ENCODE peak calls at places on chromosomes 4 and X, in nine cellular contexts. Z, B, X, E, Q, W, S, R and N are unnamed samples.

GRCh38 chr4:26813698-26814097 is 46.9 kb upstream of the STIM2 start:
- DNase-seq in R (no peak), B (no peak), W (no peak), X (no peak), S (no peak), Z (no peak), Q (no peak), E (no peak), N (no peak)

GRCh38 chr4:72377491-72378194 is 191.4 kb downstream of the ADAMTS3 start:
- DNase-seq in E (no peak), B (no peak), S (no peak), Q (no peak), W (peak; percentile 83), Z (no peak), R (peak; percentile 55), X (no peak), N (no peak)

GRCh38 chrX:22095306-22095705 is 63.2 kb downstream of the PHEX start:
- DNase-seq in Z (peak; percentile 15), Q (no peak), B (no peak), S (peak; percentile 51), E (peak; percentile 65), R (peak; percentile 63), X (no peak), W (peak; percentile 92), N (peak; percentile 6)

GRCh38 chr4:113434247-113434587 is 327.3 kb downstream of the CAMK2D start:
- DNase-seq in R (peak; percentile 57), S (no peak), X (no peak), E (no peak), Z (no peak), B (no peak), Q (no peak), W (peak; percentile 95), N (no peak)

GRCh38 chrX:9566150-9566621 is 101.3 kb downstream of the TBL1X start:
- DNase-seq in Z (peak; percentile 44), W (peak; percentile 86), R (peak; percentile 80), E (peak; percentile 46), S (no peak), B (no peak), Q (no peak), X (peak; percentile 92), N (peak; percentile 68)

GRCh38 chr4:161919442-161920220 is 244.2 kb downstream of the FSTL5 start:
- DNase-seq in W (no peak), B (no peak), S (no peak), Q (no peak), R (no peak), Z (no peak), X (no peak), E (no peak), N (no peak)

GRCh38 chr4:157978680-157979361 is 194.0 kb downstream of the GASK1B start:
- DNase-seq in R (peak; percentile 81), B (no peak), E (no peak), Z (peak; percentile 29), X (peak; percentile 60), S (peak; percentile 79), Q (peak; percentile 80), W (peak; percentile 80), N (peak; percentile 42)

GRCh38 chr4:138741366-138741765 is 274.2 kb upstream of the NOCT start:
- DNase-seq in E (no peak), Q (no peak), B (no peak), Z (no peak), S (no peak), X (no peak), R (no peak), W (no peak), N (no peak)

DNA sequence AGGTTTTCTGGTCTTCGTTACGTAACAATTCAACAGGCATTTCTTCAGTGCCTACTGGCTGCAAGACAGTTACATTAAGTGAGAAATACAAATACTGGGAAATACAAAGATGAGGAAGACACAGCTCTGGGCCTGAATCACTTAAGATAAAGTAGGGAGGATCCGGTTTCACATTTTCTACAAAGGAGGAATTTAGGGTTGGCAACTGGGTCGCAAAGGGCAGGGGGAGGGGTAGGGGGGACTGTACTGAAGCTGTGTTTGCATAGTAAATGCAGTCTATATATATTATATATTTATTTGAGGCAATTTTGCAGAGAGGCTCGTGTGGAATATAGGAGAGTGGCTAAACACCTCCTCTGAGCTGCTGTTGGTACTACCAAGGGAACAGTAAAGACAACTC is 107.4 kb downstream of the MAML3 start:
- DNase-seq in W (no peak), S (peak; percentile 66), Q (no peak), B (no peak), X (peak; percentile 10), R (no peak), Z (no peak), E (no peak), N (no peak)
- H3K4me3 ChIP-seq in W (no peak overlapping the region), S (no peak overlapping the region), Q (no peak overlapping the region), B (no peak overlapping the region), X (peak overlapping the region; percentile 64), R (no peak overlapping the region), Z (no peak overlapping the region), E (no peak overlapping the region), N (no peak overlapping the region)

GRCh38 chrX:150902434-150903109 is 4.1 kb upstream of the CD99L2 start:
- DNase-seq in B (no peak), S (peak; percentile 98), R (no peak), E (no peak), Z (no peak), X (no peak), W (no peak), Q (no peak), N (no peak)
- H3K4me3 ChIP-seq in B (no peak overlapping the region), S (peak overlapping the region; percentile 73), R (no peak overlapping the region), E (no peak overlapping the region), Z (no peak overlapping the region), X (no peak overlapping the region), W (no peak overlapping the region), Q (no peak overlapping the region), N (no peak overlapping the region)

GRCh38 chr4:48905363-48906015 is 1.1 kb downstream of the OCIAD2 start:
- DNase-seq in B (no peak), Z (no peak), X (peak; percentile 59), R (peak; percentile 72), W (peak; percentile 68), E (no peak), Q (no peak), S (no peak), N (peak; percentile 44)

GRCh38 chr4:48907706-48908477 is 1.3 kb upstream of the OCIAD2 start:
- DNase-seq in W (no peak), Q (no peak), R (no peak), B (no peak), E (no peak), X (peak; percentile 35), Z (no peak), S (no peak), N (no peak)

GRCh38 chr4:48908687-48909086 is 2.1 kb upstream of the OCIAD2 start:
- DNase-seq in X (no peak), W (no peak), Q (no peak), Z (no peak), S (no peak), B (no peak), E (no peak), R (no peak), N (no peak)

GRCh38 chr4:48904541-48905142 is 1.9 kb downstream of the OCIAD2 start:
- DNase-seq in S (no peak), Q (no peak), R (peak; percentile 18), X (no peak), Z (no peak), B (no peak), E (no peak), W (no peak), N (no peak)

DNA sequence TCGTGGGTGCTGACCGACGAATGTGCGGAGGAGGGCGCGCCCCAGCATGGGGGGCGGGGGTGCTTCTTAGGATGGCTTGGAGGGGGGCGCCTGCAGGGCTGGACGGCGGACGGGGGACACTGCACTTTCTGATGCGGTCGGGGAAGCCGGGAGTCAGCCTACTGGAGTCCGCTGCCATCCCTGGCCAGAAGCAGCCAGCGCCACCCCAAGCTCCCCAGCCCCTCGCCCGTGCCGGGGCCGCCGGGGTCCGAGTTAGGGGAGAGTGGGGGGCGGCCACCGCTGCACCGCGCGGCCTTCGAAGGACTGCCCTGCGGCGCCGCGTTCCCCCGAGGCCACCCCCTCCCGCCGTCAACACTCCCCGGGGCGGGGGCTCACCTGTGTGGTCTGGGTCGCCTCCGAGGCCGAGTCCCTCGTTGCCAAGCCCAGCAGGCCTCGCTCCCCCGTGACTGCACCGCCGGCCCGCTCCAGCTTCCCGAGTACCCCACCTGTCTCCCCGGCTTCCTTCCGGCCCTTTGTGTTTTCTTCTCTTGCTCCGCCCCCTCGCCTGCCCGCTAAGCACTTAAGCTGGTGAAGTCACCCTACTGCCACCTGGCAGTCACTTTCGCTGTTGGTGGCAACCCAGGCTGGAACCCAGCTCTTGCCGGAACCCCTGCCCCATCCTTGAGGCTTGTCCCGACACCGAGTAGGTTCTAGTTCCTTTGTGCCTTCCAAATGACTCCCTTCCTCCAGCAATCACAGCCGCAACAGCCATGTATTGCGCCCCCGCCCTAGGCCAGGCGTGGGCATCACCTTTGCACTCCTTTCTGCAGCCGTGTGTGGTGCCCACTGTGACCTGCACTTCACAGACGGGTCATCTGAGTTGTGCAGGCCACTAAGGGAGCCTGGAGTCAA is at the start of gene OCIAD2:
- DNase-seq in X (peak; percentile 66), B (peak; percentile 61), R (peak; percentile 21), W (no peak), E (no peak), S (peak; percentile 91), Q (peak; percentile 91), Z (peak; percentile 45), N (peak; percentile 89)
- H3K4me3 ChIP-seq in X (peak within 1 kb of the TSS; percentile 94), B (peak within 1 kb of the TSS; percentile 74), R (peak within 1 kb of the TSS; percentile 54), W (peak within 1 kb of the TSS; percentile 48), E (peak within 1 kb of the TSS; percentile 50), S (peak within 1 kb of the TSS; percentile 82), Q (peak within 1 kb of the TSS; percentile 92), Z (peak within 1 kb of the TSS; percentile 85), N (peak within 1 kb of the TSS; percentile 76)

GRCh38 chr4:16715482-16715881 is 183.0 kb downstream of the LDB2 start:
- DNase-seq in X (no peak), Z (no peak), S (no peak), E (no peak), R (peak; percentile 26), W (peak; percentile 53), B (no peak), Q (no peak), N (no peak)
- H3K4me3 ChIP-seq in X (no peak overlapping the region), Z (no peak overlapping the region), S (no peak overlapping the region), E (no peak overlapping the region), R (no peak overlapping the region), W (no peak overlapping the region), B (no peak overlapping the region), Q (no peak overlapping the region), N (no peak overlapping the region)

DNA sequence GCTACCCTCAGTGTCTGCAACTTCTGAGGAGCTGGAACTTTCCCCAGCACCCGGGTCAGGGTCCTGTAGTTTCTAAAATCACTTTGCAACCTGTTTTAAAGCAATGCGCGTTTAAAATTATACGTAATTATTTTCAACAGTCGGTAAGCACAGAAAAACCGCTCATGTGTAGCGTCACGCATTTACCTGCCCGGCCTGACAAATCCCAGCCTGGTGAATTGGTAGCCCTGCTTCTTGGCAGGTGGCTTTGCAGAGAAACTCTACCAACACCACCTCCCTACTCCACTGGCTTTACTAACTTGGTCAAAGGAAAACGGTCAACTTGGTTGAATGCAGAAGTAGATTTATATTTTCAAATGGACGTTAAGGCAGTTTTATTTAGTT is 651 bp downstream of the BANK1 start:
- DNase-seq in E (no peak), S (no peak), R (no peak), Q (no peak), B (no peak), W (no peak), Z (no peak), X (peak; percentile 45), N (peak; percentile 58)
- H3K4me3 ChIP-seq in E (peak overlapping the region; percentile 39), S (no peak overlapping the region), R (peak overlapping the region; percentile 43), Q (no peak overlapping the region), B (peak overlapping the region; percentile 54), W (no peak overlapping the region), Z (peak overlapping the region; percentile 62), X (peak overlapping the region; percentile 74), N (no peak overlapping the region)

GRCh38 chrX:2320580-2321327 is 180.0 kb downstream of the DHRSX start:
- DNase-seq in S (no peak), Z (peak; percentile 67), E (peak; percentile 97), X (no peak), Q (peak; percentile 15), B (no peak), R (peak; percentile 71), W (peak; percentile 58), N (peak; percentile 21)
- H3K4me3 ChIP-seq in S (no peak overlapping the region), Z (peak overlapping the region; percentile 50), E (peak overlapping the region; percentile 44), X (no peak overlapping the region), Q (no peak overlapping the region), B (no peak overlapping the region), R (no peak overlapping the region), W (no peak overlapping the region), N (no peak overlapping the region)